ENCODE peak calls at places on chromosomes 13 and 19, in six cellular contexts. K is body of pancreas, A is tibial nerve, S is thyroid gland, Z is heart left ventricle, J is HepG2. H is an unnamed sample.

GRCh38 chr13:66803759-66804456 is 426.2 kb downstream of the PCDH9 start:
- DNase-seq in J (no peak), S (no peak), A (no peak), K (no peak), Z (no peak), H (no peak)

GRCh38 chr13:21015284-21015683 is 46.1 kb downstream of the LATS2 start:
- DNase-seq in J (no peak), K (no peak), Z (no peak), A (no peak), S (no peak), H (no peak)

GRCh38 chr13:113815151-113816058 is 48.5 kb downstream of the GAS6 start:
- DNase-seq in Z (no peak), K (no peak), A (peak), S (no peak), J (no peak), H (no peak)

GRCh38 chr13:50129923-50130685 is 114.9 kb downstream of the KCNRG start:
- DNase-seq in S (no peak), J (no peak), A (peak), K (no peak), Z (peak), H (peak)

GRCh38 chr19:53101518-53101917 is 1.7 kb downstream of the ZNF160 start:
- DNase-seq in J (no peak), K (no peak), Z (no peak), A (no peak), S (no peak), H (no peak)

GRCh38 chr19:51712461-51713081 is 11.2 kb downstream of the HAS1 start:
- DNase-seq in S (peak), Z (no peak), A (no peak), K (no peak), J (no peak), H (no peak)

GRCh38 chr13:79270859-79271258 is 135.2 kb downstream of the RBM26 start:
- DNase-seq in K (no peak), J (no peak), Z (no peak), S (no peak), A (no peak), H (no peak)

GRCh38 chr19:42254083-42254849 is 662 bp downstream of the ERF start:
- DNase-seq in K (peak), J (peak), A (peak), S (peak), Z (peak), H (peak)

GRCh38 chr13:98689347-98689968 is 63.0 kb downstream of the SLC15A1 start:
- DNase-seq in Z (no peak), A (no peak), J (no peak), K (no peak), S (no peak), H (no peak)

GRCh38 chr13:97134364-97135095 is 87.6 kb upstream of the MBNL2 start:
- DNase-seq in Z (no peak), S (no peak), J (no peak), K (no peak), A (no peak), H (no peak)

GRCh38 chr13:74131206-74131605 is 3.0 kb downstream of the KLF12 start:
- DNase-seq in K (no peak), J (peak), A (no peak), S (no peak), Z (no peak), H (no peak)

GRCh38 chr13:113164492-113164891 is 6.0 kb downstream of the PROZ start:
- DNase-seq in S (no peak), A (no peak), K (no peak), Z (no peak), J (no peak), H (no peak)

GRCh38 chr13:113418722-113419049 is 34.6 kb downstream of the ADPRHL1 start:
- DNase-seq in A (no peak), J (no peak), S (no peak), K (no peak), Z (no peak), H (no peak)

GRCh38 chr19:1814833-1815604 is 2.9 kb upstream of the ATP8B3 start:
- DNase-seq in J (no peak), Z (peak), A (no peak), K (no peak), S (no peak), H (no peak)

GRCh38 chr13:113667771-113668490 is 912 bp downstream of the GRK1 start:
- DNase-seq in S (no peak), J (no peak), Z (peak), K (no peak), A (no peak), H (no peak)

GRCh38 chr19:54158812-54159351 is 639 bp downstream of the LENG1 start:
- DNase-seq in S (no peak), Z (no peak), A (no peak), K (no peak), J (no peak), H (no peak)

GRCh38 chr19:41009700-41010235 is 18.7 kb downstream of the CYP2B6 start:
- DNase-seq in Z (no peak), A (no peak), S (no peak), K (no peak), J (no peak), H (peak)

GRCh38 chr19:12774588-12775555 is at the start of gene HOOK2:
- DNase-seq in J (no peak), K (peak), A (peak), Z (peak), S (peak), H (peak)

GRCh38 chr13:103996733-103997132 is 930.5 kb upstream of the SLC10A2 start:
- DNase-seq in K (no peak), Z (no peak), J (no peak), S (no peak), A (no peak), H (no peak)

GRCh38 chr19:45753548-45753947 is 15.5 kb downstream of the SIX5 start:
- DNase-seq in Z (no peak), A (no peak), J (no peak), K (no peak), S (no peak), H (no peak)

GRCh38 chr19:17719730-17720486 is 628 bp downstream of the MAP1S start:
- DNase-seq in S (peak), A (no peak), K (peak), J (no peak), Z (no peak), H (no peak)

GRCh38 chr13:66952507-66952906 is 277.6 kb downstream of the PCDH9 start:
- DNase-seq in K (no peak), Z (no peak), S (no peak), J (no peak), A (no peak), H (no peak)

GRCh38 chr19:2432131-2432848 is 4.9 kb upstream of the TIMM13 start:
- DNase-seq in S (no peak), J (no peak), Z (no peak), K (no peak), A (no peak), H (no peak)

GRCh38 chr13:82701021-82701420 is 1181.3 kb downstream of the SLITRK1 start:
- DNase-seq in Z (no peak), S (no peak), K (no peak), A (no peak), J (no peak), H (no peak)

GRCh38 chr19:44164673-44165512 is at the start of gene ZNF226:
- DNase-seq in A (peak), Z (peak), S (peak), J (peak), K (peak), H (peak)

GRCh38 chr19:44164327-44164672 is 600 bp upstream of the ZNF226 start:
- DNase-seq in S (no peak), K (no peak), J (no peak), Z (no peak), A (no peak), H (no peak)

GRCh38 chr19:44163789-44164188 is 1.1 kb upstream of the ZNF226 start:
- DNase-seq in Z (no peak), S (no peak), A (no peak), K (no peak), J (no peak), H (no peak)
- TF ChIP-seq POLR2A in Z (no peak), S (no peak), A (no peak), K (no peak), J (no peak), H (no peak)

DNA sequence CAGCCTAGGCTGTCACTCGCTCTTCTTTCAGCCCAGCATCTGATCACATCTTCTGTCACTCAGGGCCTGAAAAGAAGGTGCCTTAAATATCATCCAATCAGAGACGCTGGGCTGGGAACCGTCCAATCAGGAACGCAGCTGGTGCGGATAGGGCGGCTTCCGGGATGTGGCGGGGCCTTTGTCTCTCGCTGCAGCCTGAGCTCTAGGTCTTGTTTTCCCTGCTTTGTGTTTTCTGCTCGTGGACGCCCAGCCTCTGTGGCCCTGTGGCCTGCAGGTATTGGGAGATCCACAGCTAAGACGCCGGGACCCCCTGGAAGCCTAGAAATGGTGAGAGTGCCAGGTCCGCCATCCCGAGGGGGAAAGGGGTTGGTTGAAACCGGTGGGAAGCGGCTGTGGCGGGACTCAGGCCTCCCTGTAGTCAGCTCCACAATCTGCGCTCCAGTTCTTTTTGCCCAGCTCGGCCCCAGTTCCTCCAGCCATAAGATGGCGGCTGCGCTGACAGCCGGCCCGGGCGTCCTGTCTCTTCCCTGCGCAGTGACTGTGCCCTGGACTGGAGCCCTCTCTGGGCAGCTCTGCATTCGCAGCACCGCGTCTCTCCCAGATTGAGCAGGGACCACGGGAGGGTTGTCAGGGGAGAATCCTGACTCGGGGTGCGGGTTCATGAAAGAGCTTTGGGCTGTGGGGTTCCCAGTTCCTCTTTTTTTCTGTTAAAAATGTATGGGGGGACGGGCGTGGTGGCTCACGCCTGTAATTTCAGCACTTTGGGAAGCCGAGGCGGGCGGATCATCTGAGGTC is at the start of gene ZNF85:
- DNase-seq in A (peak), Z (peak), K (peak), J (peak), S (peak), H (peak)
- TF ChIP-seq POLR2A in A (peak), Z (no peak), K (peak), J (peak), S (no peak), H (no peak)

DNA sequence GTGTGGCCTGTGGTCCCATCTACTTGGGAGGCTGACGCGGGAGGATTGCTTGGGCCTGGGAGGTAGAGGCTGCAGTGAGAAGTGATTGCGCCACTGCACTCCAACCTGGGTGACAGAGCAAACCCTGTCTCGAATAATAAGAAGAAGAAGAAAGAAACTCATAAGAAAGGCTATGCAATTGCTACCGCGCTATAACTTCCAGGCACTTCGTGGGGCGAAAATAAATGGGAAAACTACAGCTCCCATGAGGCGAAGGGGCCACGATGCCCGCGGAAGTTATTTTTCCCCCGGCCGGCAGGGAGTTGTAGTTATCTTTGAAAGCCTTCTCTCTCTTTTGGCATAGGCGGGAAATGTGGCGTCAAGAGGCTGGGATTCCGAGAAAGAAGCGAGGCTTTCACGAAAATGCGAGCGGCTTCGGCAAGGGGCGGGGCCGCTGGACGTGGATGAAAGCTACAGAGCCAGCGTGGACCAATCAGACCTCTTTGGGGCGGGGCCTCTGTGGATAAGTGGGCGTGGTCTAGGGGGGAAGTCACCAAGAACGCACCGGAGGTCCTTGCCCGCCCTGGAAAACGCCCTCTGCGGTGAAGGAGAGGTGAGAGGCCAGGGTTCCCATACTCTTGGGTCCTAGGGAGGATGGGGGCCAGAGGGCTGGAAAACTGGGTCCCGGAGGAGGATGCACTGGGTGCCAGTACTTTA is at the start of gene NUCB1:
- DNase-seq in J (peak), K (peak), S (peak), A (peak), Z (peak), H (peak)
- TF ChIP-seq POLR2A in J (peak), K (peak), S (no peak), A (peak), Z (no peak), H (peak)

GRCh38 chr19:29943615-29944014 is 1.6 kb downstream of the URI1 start:
- DNase-seq in J (no peak), K (no peak), S (no peak), Z (no peak), A (no peak), H (no peak)

GRCh38 chr19:29944415-29945012 is 2.5 kb downstream of the URI1 start:
- DNase-seq in Z (no peak), K (no peak), S (no peak), J (no peak), A (no peak), H (no peak)

GRCh38 chr19:29941828-29942403 is at the start of gene URI1:
- DNase-seq in A (peak), S (peak), J (peak), Z (peak), K (peak), H (peak)

GRCh38 chr19:29940971-29941585 is 961 bp upstream of the URI1 start:
- DNase-seq in K (no peak), Z (no peak), J (no peak), A (no peak), S (no peak), H (no peak)

DNA sequence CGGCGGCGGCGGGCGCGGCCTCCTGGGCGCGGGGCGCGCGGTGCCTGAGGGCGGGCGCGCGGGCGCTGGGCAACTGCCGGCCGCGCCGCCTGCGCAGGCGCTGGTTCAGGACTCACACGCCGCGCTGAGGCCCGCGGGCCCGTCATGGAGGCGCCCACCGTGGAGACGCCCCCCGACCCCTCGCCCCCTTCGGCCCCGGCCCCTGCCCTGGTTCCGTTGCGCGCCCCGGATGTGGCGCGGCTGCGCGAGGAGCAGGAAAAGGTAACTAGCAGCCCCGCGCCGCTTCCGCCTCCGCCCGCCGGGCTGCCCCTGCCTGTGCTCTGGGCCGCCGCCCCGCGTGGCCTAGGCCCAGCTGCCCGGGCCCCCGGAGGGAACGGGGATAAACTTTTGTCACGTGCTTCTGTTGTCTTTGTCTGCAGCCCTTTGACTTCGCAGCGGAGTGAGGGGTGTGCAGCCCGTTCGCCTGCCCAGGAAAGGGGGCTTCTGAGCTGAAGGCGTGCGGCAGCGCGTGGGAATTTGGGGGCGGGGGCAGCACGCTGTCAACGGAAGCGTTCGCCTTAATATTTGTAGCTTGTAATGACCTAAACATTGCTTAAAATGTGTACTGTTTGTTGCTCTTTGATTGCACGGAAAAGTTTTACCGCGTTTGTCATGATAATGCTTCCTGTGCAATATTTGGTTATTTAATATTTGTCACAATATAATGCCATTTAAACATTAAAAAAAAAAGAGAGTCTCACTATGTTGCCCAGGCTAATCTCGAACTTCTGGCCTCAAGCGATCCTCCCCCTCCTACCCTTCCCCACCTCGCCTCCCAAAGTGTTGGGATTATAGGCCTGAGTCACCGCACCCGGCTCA is 594 bp downstream of the URI1 start:
- DNase-seq in A (peak), S (peak), K (peak), Z (peak), J (peak), H (peak)
- TF ChIP-seq POLR2A in A (no peak), S (no peak), K (no peak), Z (no peak), J (no peak), H (no peak)

DNA sequence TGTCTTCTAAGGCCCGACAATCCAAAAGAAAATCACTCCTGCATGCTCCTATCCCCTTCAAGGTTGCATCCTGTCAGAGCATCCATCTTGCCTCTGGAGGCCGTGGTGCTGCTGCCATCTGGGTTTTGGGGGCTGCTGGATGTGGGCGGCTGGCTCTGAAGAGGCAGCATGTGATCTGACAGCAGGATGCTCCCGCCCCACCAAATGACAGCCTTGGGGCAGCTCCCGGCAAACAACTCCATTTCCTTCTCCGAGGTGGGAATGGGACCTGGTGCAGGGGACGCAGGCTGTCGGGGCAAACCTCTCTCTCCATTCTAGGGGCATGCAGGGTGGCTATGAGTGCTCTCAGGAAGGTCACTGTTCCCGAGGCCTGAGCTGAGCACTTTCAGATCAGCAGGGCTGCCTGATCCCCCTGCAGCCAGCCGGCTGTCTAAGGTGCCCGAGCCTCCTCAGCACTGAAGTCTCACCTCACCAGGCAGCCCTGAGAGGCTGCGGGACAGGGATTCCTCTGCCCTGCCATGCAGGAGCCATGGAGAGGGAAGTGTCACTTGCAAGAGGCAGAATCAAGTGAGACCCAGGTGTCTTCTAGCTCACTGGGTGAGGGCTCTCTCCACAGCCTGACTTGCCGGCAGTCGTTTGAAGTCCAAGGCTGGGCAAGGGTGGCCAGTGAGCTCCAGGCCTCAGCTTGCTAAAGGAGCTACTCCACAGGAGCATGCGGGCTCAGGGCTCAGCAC is 28.8 kb downstream of the TSSK6 start:
- DNase-seq in K (no peak), A (no peak), S (no peak), Z (no peak), J (no peak), H (no peak)
- TF ChIP-seq POLR2A in K (no peak), A (no peak), S (no peak), Z (no peak), J (no peak), H (no peak)

DNA sequence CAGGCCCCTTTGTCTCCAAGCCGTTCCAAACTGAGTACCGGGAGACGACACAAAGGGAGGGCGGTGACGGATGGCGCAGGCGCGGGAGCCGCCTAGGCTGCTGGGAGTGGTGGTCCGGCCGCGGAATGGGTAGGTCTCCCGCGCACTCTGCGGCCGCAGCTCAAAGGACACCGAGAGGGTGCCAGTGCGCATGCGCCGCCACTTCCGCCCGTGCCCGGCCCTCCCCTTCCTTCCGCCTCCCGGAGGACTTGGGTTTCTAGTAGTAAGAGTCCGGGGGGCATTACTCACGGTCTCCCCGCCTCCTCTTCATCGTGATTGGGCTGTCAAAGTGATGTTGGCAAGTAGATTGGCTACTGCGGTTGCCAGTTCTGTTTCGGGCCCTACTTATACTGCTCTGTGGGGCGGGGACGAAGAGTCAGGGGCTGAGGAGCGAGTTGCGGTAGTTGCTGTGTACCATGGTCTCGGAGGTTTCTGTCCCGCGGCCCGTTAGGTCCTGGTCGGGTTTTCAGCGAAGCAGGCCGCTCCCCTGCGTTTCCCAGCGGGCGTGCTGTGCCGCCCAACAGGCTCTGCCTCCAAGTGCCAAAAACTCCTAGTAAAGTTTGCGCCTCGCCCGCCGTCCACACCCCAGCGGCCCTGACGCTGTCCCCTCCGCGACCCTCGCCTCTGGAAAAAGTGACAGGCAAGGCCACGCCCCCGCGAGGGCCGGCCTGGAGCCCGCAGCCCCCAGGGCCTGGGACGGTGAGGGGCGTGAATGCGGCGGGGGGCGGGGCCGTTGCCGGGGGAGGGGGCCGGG is 455 bp upstream of the ING1 start:
- DNase-seq in A (peak), S (peak), J (peak), Z (peak), K (peak), H (peak)
- TF ChIP-seq POLR2A in A (peak), S (peak), J (no peak), Z (peak), K (peak), H (peak)

GRCh38 chr19:38929929-38930775 is at the start of gene SARS2:
- DNase-seq in S (peak), A (peak), Z (peak), J (peak), K (peak), H (peak)
- TF ChIP-seq POLR2A in S (no peak), A (peak), Z (no peak), J (no peak), K (no peak), H (peak)

GRCh38 chr19:344625-345319 is at the start of gene MIER2:
- DNase-seq in A (peak), S (peak), J (peak), Z (peak), K (peak), H (peak)
- TF ChIP-seq POLR2A in A (no peak), S (no peak), J (peak), Z (no peak), K (no peak), H (no peak)